ENCODE peak calls at places on chromosomes 11 and 22, in nine cellular contexts. One of them, this sample, is unnamed. For H3K36me3, the result is how much of the 10 kb centered on the place peaks cover.

GRCh38 chr11:96817488-96817887 is 427.7 kb downstream of the JRKL start:
- DNase-seq in lung: no peak
- DNase-seq in BJ: peak
- DNase-seq in transverse colon: no peak
- DNase-seq in GM23338: no peak
- DNase-seq in uterus: no peak
- DNase-seq in cardiac muscle cell: no peak
- DNase-seq in body of pancreas: no peak
- DNase-seq in psoas muscle: no peak
- DNase-seq in this sample: no peak

GRCh38 chr22:31491218-31491962 is 1.7 kb upstream of the EIF4ENIF1 start:
- DNase-seq in psoas muscle: no peak
- DNase-seq in lung: no peak
- DNase-seq in body of pancreas: no peak
- DNase-seq in cardiac muscle cell: no peak
- DNase-seq in transverse colon: no peak
- DNase-seq in uterus: no peak
- DNase-seq in GM23338: peak
- DNase-seq in BJ: no peak
- DNase-seq in this sample: no peak

GRCh38 chr11:133650082-133650481 is 117.8 kb upstream of the OPCML start:
- DNase-seq in BJ: no peak
- DNase-seq in lung: no peak
- DNase-seq in psoas muscle: no peak
- DNase-seq in cardiac muscle cell: no peak
- DNase-seq in body of pancreas: no peak
- DNase-seq in GM23338: no peak
- DNase-seq in uterus: no peak
- DNase-seq in transverse colon: no peak
- DNase-seq in this sample: no peak

GRCh38 chr11:78499971-78500370 is 74.7 kb downstream of the NARS2 start:
- DNase-seq in BJ: no peak
- DNase-seq in uterus: no peak
- DNase-seq in psoas muscle: no peak
- DNase-seq in lung: no peak
- DNase-seq in GM23338: no peak
- DNase-seq in transverse colon: no peak
- DNase-seq in body of pancreas: no peak
- DNase-seq in cardiac muscle cell: no peak
- DNase-seq in this sample: no peak

GRCh38 chr11:109421981-109422590 is at the start of gene C11orf87:
- DNase-seq in body of pancreas: no peak
- DNase-seq in lung: no peak
- DNase-seq in transverse colon: no peak
- DNase-seq in uterus: no peak
- DNase-seq in BJ: no peak
- DNase-seq in psoas muscle: no peak
- DNase-seq in GM23338: peak
- DNase-seq in cardiac muscle cell: peak
- DNase-seq in this sample: no peak

GRCh38 chr11:22041039-22041438 is 151.8 kb upstream of the ANO5 start:
- DNase-seq in body of pancreas: no peak
- DNase-seq in BJ: no peak
- DNase-seq in lung: no peak
- DNase-seq in uterus: no peak
- DNase-seq in GM23338: no peak
- DNase-seq in psoas muscle: no peak
- DNase-seq in transverse colon: no peak
- DNase-seq in cardiac muscle cell: no peak
- DNase-seq in this sample: no peak

GRCh38 chr11:111694851-111695250 is 71.3 kb downstream of the PPP2R1B start:
- DNase-seq in lung: no peak
- DNase-seq in psoas muscle: peak
- DNase-seq in body of pancreas: no peak
- DNase-seq in transverse colon: no peak
- DNase-seq in BJ: no peak
- DNase-seq in uterus: no peak
- DNase-seq in GM23338: no peak
- DNase-seq in cardiac muscle cell: no peak
- DNase-seq in this sample: peak

GRCh38 chr11:127639916-127640315 is 639.3 kb upstream of the KIRREL3 start:
- DNase-seq in body of pancreas: no peak
- DNase-seq in psoas muscle: no peak
- DNase-seq in GM23338: no peak
- DNase-seq in uterus: no peak
- DNase-seq in BJ: no peak
- DNase-seq in lung: no peak
- DNase-seq in transverse colon: no peak
- DNase-seq in cardiac muscle cell: no peak
- DNase-seq in this sample: peak

GRCh38 chr11:123745764-123746451 is 4.4 kb upstream of the ZNF202 start:
- DNase-seq in cardiac muscle cell: no peak
- DNase-seq in body of pancreas: no peak
- DNase-seq in BJ: no peak
- DNase-seq in transverse colon: no peak
- DNase-seq in GM23338: peak
- DNase-seq in lung: no peak
- DNase-seq in psoas muscle: no peak
- DNase-seq in uterus: no peak
- DNase-seq in this sample: no peak

GRCh38 chr11:390175-390574 is 3.8 kb upstream of the PKP3 start:
- DNase-seq in lung: no peak
- DNase-seq in transverse colon: peak
- DNase-seq in uterus: no peak
- DNase-seq in BJ: no peak
- DNase-seq in psoas muscle: no peak
- DNase-seq in body of pancreas: peak
- DNase-seq in cardiac muscle cell: peak
- DNase-seq in GM23338: peak
- DNase-seq in this sample: no peak

GRCh38 chr11:128784059-128784804 is 82.9 kb downstream of the KCNJ1 start:
- DNase-seq in BJ: no peak
- DNase-seq in body of pancreas: no peak
- DNase-seq in transverse colon: no peak
- DNase-seq in lung: no peak
- DNase-seq in uterus: no peak
- DNase-seq in psoas muscle: no peak
- DNase-seq in cardiac muscle cell: no peak
- DNase-seq in GM23338: peak
- DNase-seq in this sample: no peak

DNA sequence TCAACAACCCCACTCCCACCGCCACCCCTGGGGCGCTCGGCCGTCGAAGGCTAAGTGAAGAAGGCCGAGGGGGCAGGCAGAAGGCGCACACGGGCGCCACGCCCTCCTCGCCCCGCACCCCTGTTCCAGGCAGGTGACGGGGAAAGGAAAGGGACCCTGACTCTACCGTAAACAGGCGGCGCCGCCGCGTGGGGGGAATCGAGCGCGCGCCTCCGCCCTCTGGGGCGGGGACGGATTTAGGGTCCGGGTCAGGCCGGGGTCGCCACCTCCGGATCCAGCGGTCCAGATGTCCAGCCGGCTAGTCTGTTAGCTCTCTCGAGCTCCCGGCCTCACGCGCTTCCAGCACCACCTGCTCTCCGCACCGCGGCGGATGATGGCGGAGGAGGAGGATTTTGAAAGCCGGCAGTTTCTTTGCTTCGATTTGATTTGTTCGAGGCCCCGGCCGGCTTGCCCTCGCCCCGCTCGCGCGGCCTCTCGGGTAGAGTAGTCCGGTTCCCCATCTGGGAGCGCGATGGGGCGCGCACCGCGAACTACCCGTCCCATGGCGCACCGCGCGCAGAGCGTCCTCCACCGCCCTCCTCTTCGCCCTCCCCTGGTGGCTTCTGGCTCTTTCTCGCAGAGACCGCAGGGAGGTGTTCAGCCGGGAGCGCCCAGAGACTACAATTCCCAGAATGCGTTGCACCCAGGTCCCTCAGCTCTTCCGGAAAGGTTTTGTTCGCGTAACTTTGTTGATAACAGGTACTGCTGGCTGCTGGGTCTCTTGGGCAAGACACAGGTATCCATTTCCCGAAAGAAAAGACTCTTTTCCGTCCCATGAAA is at the start of gene RANGAP1:
- DNase-seq in lung: peak
- DNase-seq in cardiac muscle cell: peak
- DNase-seq in BJ: peak
- DNase-seq in body of pancreas: peak
- DNase-seq in psoas muscle: peak
- DNase-seq in GM23338: peak
- DNase-seq in transverse colon: peak
- DNase-seq in uterus: peak
- DNase-seq in this sample: peak
- TF ChIP-seq CTCF in lung: no peak
- TF ChIP-seq CTCF in cardiac muscle cell: peak
- TF ChIP-seq CTCF in BJ: peak
- TF ChIP-seq CTCF in body of pancreas: no peak
- TF ChIP-seq CTCF in psoas muscle: peak
- TF ChIP-seq CTCF in GM23338: no peak
- TF ChIP-seq CTCF in transverse colon: peak
- TF ChIP-seq CTCF in uterus: peak
- TF ChIP-seq CTCF in this sample: no peak

DNA sequence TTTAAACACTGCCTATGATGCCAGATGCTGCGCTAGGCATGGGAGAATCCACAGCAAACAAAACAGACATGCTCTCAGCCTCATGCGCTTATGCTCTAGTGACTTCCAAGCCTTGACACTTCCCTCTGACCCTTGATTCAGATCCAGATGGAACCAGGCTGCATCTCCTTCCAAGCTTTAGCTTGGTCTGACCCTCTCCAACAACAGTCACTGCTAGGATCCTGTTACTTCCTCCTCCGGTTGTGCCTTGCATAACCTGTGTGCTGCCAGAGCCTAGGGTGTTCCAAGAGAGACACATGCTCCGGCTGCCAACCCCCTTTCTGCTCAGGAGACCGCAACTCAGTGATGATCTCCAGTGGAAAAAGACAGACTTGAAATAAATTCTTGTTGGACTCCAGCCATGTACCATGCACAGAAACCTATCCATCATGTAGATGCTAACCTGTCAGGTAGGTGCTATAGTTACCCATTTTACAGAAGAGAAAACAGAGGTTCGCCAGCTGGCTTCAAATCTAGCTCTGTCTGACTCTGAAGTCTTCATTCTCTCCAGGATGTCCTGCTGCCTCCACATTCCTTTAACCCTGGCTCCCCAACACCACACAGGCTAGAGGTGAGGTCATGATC is 136.3 kb upstream of the TEAD1 start:
- DNase-seq in cardiac muscle cell: no peak
- DNase-seq in uterus: peak
- DNase-seq in psoas muscle: peak
- DNase-seq in body of pancreas: no peak
- DNase-seq in lung: no peak
- DNase-seq in transverse colon: no peak
- DNase-seq in BJ: no peak
- DNase-seq in GM23338: peak
- DNase-seq in this sample: no peak
- H3K4me3 ChIP-seq in cardiac muscle cell: no peak
- H3K4me3 ChIP-seq in uterus: no peak
- H3K4me3 ChIP-seq in psoas muscle: no peak
- H3K4me3 ChIP-seq in body of pancreas: no peak
- H3K4me3 ChIP-seq in lung: no peak
- H3K4me3 ChIP-seq in transverse colon: no peak
- H3K4me3 ChIP-seq in BJ: no peak
- H3K4me3 ChIP-seq in GM23338: no peak
- H3K4me3 ChIP-seq in this sample: no peak

GRCh38 chr11:9731256-9731655 is 67.4 kb downstream of the SWAP70 start:
- DNase-seq in BJ: no peak
- DNase-seq in cardiac muscle cell: no peak
- DNase-seq in lung: no peak
- DNase-seq in psoas muscle: no peak
- DNase-seq in GM23338: no peak
- DNase-seq in body of pancreas: no peak
- DNase-seq in transverse colon: no peak
- DNase-seq in uterus: no peak
- DNase-seq in this sample: no peak

GRCh38 chr11:9728058-9728457 is 64.2 kb downstream of the SWAP70 start:
- DNase-seq in psoas muscle: no peak
- DNase-seq in cardiac muscle cell: no peak
- DNase-seq in lung: no peak
- DNase-seq in uterus: no peak
- DNase-seq in transverse colon: no peak
- DNase-seq in GM23338: no peak
- DNase-seq in BJ: no peak
- DNase-seq in body of pancreas: no peak
- DNase-seq in this sample: no peak

GRCh38 chr11:9722893-9723292 is 59.0 kb downstream of the SWAP70 start:
- DNase-seq in transverse colon: no peak
- DNase-seq in psoas muscle: no peak
- DNase-seq in uterus: no peak
- DNase-seq in lung: no peak
- DNase-seq in GM23338: peak
- DNase-seq in BJ: no peak
- DNase-seq in cardiac muscle cell: no peak
- DNase-seq in body of pancreas: no peak
- DNase-seq in this sample: no peak

GRCh38 chr11:9722023-9722422 is 58.1 kb downstream of the SWAP70 start:
- DNase-seq in BJ: no peak
- DNase-seq in body of pancreas: no peak
- DNase-seq in GM23338: no peak
- DNase-seq in cardiac muscle cell: no peak
- DNase-seq in uterus: no peak
- DNase-seq in lung: no peak
- DNase-seq in transverse colon: no peak
- DNase-seq in psoas muscle: no peak
- DNase-seq in this sample: no peak

GRCh38 chr11:9726313-9727022 is 62.6 kb downstream of the SWAP70 start:
- DNase-seq in lung: no peak
- DNase-seq in cardiac muscle cell: no peak
- DNase-seq in uterus: no peak
- DNase-seq in psoas muscle: no peak
- DNase-seq in GM23338: no peak
- DNase-seq in body of pancreas: no peak
- DNase-seq in BJ: no peak
- DNase-seq in transverse colon: no peak
- DNase-seq in this sample: no peak
- H3K36me3 ChIP-seq in lung: under half
- H3K36me3 ChIP-seq in cardiac muscle cell: under half
- H3K36me3 ChIP-seq in uterus: under half
- H3K36me3 ChIP-seq in psoas muscle: under half
- H3K36me3 ChIP-seq in GM23338: under half
- H3K36me3 ChIP-seq in body of pancreas: under half
- H3K36me3 ChIP-seq in BJ: under half
- H3K36me3 ChIP-seq in transverse colon: under half
- H3K36me3 ChIP-seq in this sample: under half

DNA sequence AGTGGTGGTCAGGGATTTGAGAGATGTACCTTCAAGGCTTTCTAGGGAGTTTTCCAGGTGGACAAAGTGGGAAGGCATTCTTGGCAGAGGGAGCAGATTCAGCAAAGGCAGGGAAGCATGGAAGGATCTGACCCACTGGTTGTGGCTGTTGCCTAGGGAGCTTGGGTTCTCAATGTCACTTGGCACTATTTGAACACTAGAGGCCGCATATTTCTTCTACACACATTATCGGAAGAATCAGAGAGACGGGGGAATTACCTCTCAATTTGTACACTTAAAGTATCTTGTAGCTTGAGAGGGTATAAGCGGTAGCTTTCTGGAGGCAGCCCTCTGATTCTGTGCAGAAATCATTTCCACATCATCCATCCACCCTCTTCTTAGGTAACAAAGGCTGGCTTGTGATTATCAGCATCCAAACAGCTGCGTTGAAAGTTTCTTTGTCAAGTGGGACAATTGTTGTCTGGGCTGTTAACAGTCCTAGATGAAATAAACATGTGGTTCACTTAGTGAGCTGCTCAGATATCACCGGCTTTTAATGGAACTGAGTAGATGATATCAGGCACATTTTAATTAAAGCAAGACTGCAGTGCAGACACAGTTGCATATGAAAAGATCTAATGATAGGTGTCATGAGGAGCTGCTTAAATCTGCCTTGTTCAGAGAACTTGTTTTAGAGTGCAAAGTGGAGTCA is 2.6 kb downstream of the NELL1 start:
- DNase-seq in cardiac muscle cell: peak
- DNase-seq in BJ: no peak
- DNase-seq in transverse colon: no peak
- DNase-seq in lung: no peak
- DNase-seq in psoas muscle: no peak
- DNase-seq in GM23338: peak
- DNase-seq in body of pancreas: no peak
- DNase-seq in uterus: no peak
- DNase-seq in this sample: no peak
- TF ChIP-seq CTCF in cardiac muscle cell: peak
- TF ChIP-seq CTCF in BJ: peak
- TF ChIP-seq CTCF in transverse colon: no peak
- TF ChIP-seq CTCF in lung: no peak
- TF ChIP-seq CTCF in psoas muscle: no peak
- TF ChIP-seq CTCF in GM23338: peak
- TF ChIP-seq CTCF in body of pancreas: no peak
- TF ChIP-seq CTCF in uterus: no peak
- TF ChIP-seq CTCF in this sample: peak